ENCODE peak calls at places on chromosomes 12 and 14, in seven cellular contexts. One of them, this sample, is unnamed.

GRCh38 chr12:104668274-104668718 is 211.5 kb downstream of the CHST11 start:
- DNase-seq in HFF-Myc: no peak
- DNase-seq in fibroblast of lung: peak; percentile 68
- DNase-seq in AG09319: no peak
- DNase-seq in cardiac muscle cell: peak; percentile 86
- DNase-seq in endothelial cell: no peak
- DNase-seq in hepatocyte: peak; percentile 74
- DNase-seq in this sample: no peak

GRCh38 chr14:63727231-63727735 is 582 bp downstream of the SGPP1 start:
- DNase-seq in hepatocyte: peak; percentile 66
- DNase-seq in HFF-Myc: no peak
- DNase-seq in fibroblast of lung: peak; percentile 42
- DNase-seq in endothelial cell: peak; percentile 57
- DNase-seq in cardiac muscle cell: peak; percentile 67
- DNase-seq in AG09319: no peak
- DNase-seq in this sample: peak; percentile 34

GRCh38 chr14:99571303-99571986 is 32.6 kb downstream of the CCDC85C start:
- DNase-seq in cardiac muscle cell: no peak
- DNase-seq in HFF-Myc: no peak
- DNase-seq in hepatocyte: no peak
- DNase-seq in endothelial cell: no peak
- DNase-seq in fibroblast of lung: no peak
- DNase-seq in AG09319: no peak
- DNase-seq in this sample: no peak

GRCh38 chr12:67720383-67720856 is 71.9 kb downstream of the DYRK2 start:
- DNase-seq in endothelial cell: no peak
- DNase-seq in AG09319: peak; percentile 57
- DNase-seq in cardiac muscle cell: peak; percentile 38
- DNase-seq in HFF-Myc: peak; percentile 97
- DNase-seq in fibroblast of lung: peak; percentile 69
- DNase-seq in hepatocyte: peak; percentile 35
- DNase-seq in this sample: no peak

GRCh38 chr14:95043732-95044462 is 113.4 kb downstream of the DICER1 start:
- DNase-seq in hepatocyte: no peak
- DNase-seq in fibroblast of lung: no peak
- DNase-seq in HFF-Myc: no peak
- DNase-seq in AG09319: no peak
- DNase-seq in cardiac muscle cell: no peak
- DNase-seq in endothelial cell: no peak
- DNase-seq in this sample: no peak

GRCh38 chr12:45732250-45732649 is 2.7 kb downstream of the ARID2 start:
- DNase-seq in fibroblast of lung: peak; percentile 23
- DNase-seq in cardiac muscle cell: no peak
- DNase-seq in hepatocyte: no peak
- DNase-seq in HFF-Myc: no peak
- DNase-seq in AG09319: no peak
- DNase-seq in endothelial cell: no peak
- DNase-seq in this sample: no peak

GRCh38 chr14:54709444-54709843 is 142.5 kb downstream of the SAMD4A start:
- DNase-seq in AG09319: no peak
- DNase-seq in HFF-Myc: no peak
- DNase-seq in endothelial cell: no peak
- DNase-seq in hepatocyte: no peak
- DNase-seq in fibroblast of lung: no peak
- DNase-seq in cardiac muscle cell: no peak
- DNase-seq in this sample: no peak

GRCh38 chr14:63877594-63877993 is 24.8 kb downstream of the SYNE2 start:
- DNase-seq in cardiac muscle cell: no peak
- DNase-seq in HFF-Myc: no peak
- DNase-seq in hepatocyte: no peak
- DNase-seq in fibroblast of lung: no peak
- DNase-seq in endothelial cell: no peak
- DNase-seq in AG09319: no peak
- DNase-seq in this sample: no peak

GRCh38 chr12:27333311-27334009 is 824 bp downstream of the BMAL2 start:
- DNase-seq in fibroblast of lung: no peak
- DNase-seq in endothelial cell: peak; percentile 28
- DNase-seq in AG09319: no peak
- DNase-seq in hepatocyte: peak; percentile 58
- DNase-seq in cardiac muscle cell: no peak
- DNase-seq in HFF-Myc: no peak
- DNase-seq in this sample: no peak

GRCh38 chr14:74144789-74145188 is 60.0 kb downstream of the LIN52 start:
- DNase-seq in hepatocyte: peak; percentile 36
- DNase-seq in endothelial cell: no peak
- DNase-seq in fibroblast of lung: no peak
- DNase-seq in cardiac muscle cell: no peak
- DNase-seq in HFF-Myc: no peak
- DNase-seq in AG09319: no peak
- DNase-seq in this sample: no peak

GRCh38 chr14:60723218-60724079 is 702 bp downstream of the SIX4 start:
- DNase-seq in HFF-Myc: no peak
- DNase-seq in hepatocyte: peak; percentile 65
- DNase-seq in endothelial cell: peak; percentile 56
- DNase-seq in AG09319: no peak
- DNase-seq in cardiac muscle cell: peak; percentile 66
- DNase-seq in fibroblast of lung: peak; percentile 62
- DNase-seq in this sample: no peak

GRCh38 chr14:53619625-53620324 is 336.9 kb downstream of the BMP4 start:
- DNase-seq in AG09319: no peak
- DNase-seq in hepatocyte: no peak
- DNase-seq in fibroblast of lung: peak; percentile 56
- DNase-seq in cardiac muscle cell: peak; percentile 63
- DNase-seq in HFF-Myc: no peak
- DNase-seq in endothelial cell: no peak
- DNase-seq in this sample: no peak

GRCh38 chr14:67955241-67955640 is 135.7 kb downstream of the RAD51B start:
- DNase-seq in endothelial cell: no peak
- DNase-seq in cardiac muscle cell: no peak
- DNase-seq in HFF-Myc: no peak
- DNase-seq in fibroblast of lung: no peak
- DNase-seq in AG09319: no peak
- DNase-seq in hepatocyte: no peak
- DNase-seq in this sample: no peak

GRCh38 chr12:124854637-124855184 is 9.0 kb downstream of the SCARB1 start:
- DNase-seq in cardiac muscle cell: no peak
- DNase-seq in hepatocyte: no peak
- DNase-seq in endothelial cell: no peak
- DNase-seq in fibroblast of lung: no peak
- DNase-seq in AG09319: no peak
- DNase-seq in HFF-Myc: no peak
- DNase-seq in this sample: no peak

GRCh38 chr12:4604684-4605193 is 42.7 kb downstream of the DYRK4 start:
- DNase-seq in AG09319: peak; percentile 70
- DNase-seq in fibroblast of lung: peak; percentile 91
- DNase-seq in cardiac muscle cell: peak; percentile 92
- DNase-seq in hepatocyte: peak; percentile 92
- DNase-seq in HFF-Myc: peak; percentile 72
- DNase-seq in endothelial cell: peak; percentile 63
- DNase-seq in this sample: peak; percentile 46

GRCh38 chr12:76872415-76872814 is 6.4 kb downstream of the CSRP2 start:
- DNase-seq in fibroblast of lung: no peak
- DNase-seq in AG09319: no peak
- DNase-seq in HFF-Myc: no peak
- DNase-seq in cardiac muscle cell: no peak
- DNase-seq in hepatocyte: no peak
- DNase-seq in endothelial cell: no peak
- DNase-seq in this sample: no peak

GRCh38 chr12:1873531-1874149 is 44.8 kb downstream of the CACNA2D4 start:
- DNase-seq in fibroblast of lung: no peak
- DNase-seq in HFF-Myc: no peak
- DNase-seq in cardiac muscle cell: no peak
- DNase-seq in hepatocyte: peak; percentile 2
- DNase-seq in AG09319: no peak
- DNase-seq in endothelial cell: no peak
- DNase-seq in this sample: no peak

GRCh38 chr12:58416211-58416610 is 474.8 kb downstream of the ATP23 start:
- DNase-seq in hepatocyte: peak; percentile 54
- DNase-seq in HFF-Myc: peak; percentile 56
- DNase-seq in endothelial cell: no peak
- DNase-seq in cardiac muscle cell: peak; percentile 85
- DNase-seq in AG09319: no peak
- DNase-seq in fibroblast of lung: peak; percentile 76
- DNase-seq in this sample: no peak

GRCh38 chr14:22460461-22461195 is 128.4 kb downstream of the DAD1 start:
- DNase-seq in endothelial cell: no peak
- DNase-seq in fibroblast of lung: peak; percentile 21
- DNase-seq in HFF-Myc: no peak
- DNase-seq in AG09319: no peak
- DNase-seq in cardiac muscle cell: peak; percentile 40
- DNase-seq in hepatocyte: no peak
- DNase-seq in this sample: no peak

GRCh38 chr14:68682166-68683103 is 110.4 kb downstream of the ZFP36L1 start:
- DNase-seq in hepatocyte: peak; percentile 71
- DNase-seq in AG09319: peak; percentile 97
- DNase-seq in HFF-Myc: peak; percentile 98
- DNase-seq in fibroblast of lung: peak; percentile 97
- DNase-seq in endothelial cell: no peak
- DNase-seq in cardiac muscle cell: peak; percentile 98
- DNase-seq in this sample: no peak

GRCh38 chr14:65824285-65824977 is 411.9 kb downstream of the FUT8 start:
- DNase-seq in AG09319: peak; percentile 40
- DNase-seq in HFF-Myc: peak; percentile 37
- DNase-seq in cardiac muscle cell: peak; percentile 82
- DNase-seq in endothelial cell: peak; percentile 65
- DNase-seq in hepatocyte: peak; percentile 85
- DNase-seq in fibroblast of lung: peak; percentile 81
- DNase-seq in this sample: no peak

GRCh38 chr12:122989874-122990400 is 9.5 kb downstream of the ARL6IP4 start:
- DNase-seq in fibroblast of lung: no peak
- DNase-seq in AG09319: no peak
- DNase-seq in hepatocyte: no peak
- DNase-seq in HFF-Myc: no peak
- DNase-seq in endothelial cell: no peak
- DNase-seq in cardiac muscle cell: no peak
- DNase-seq in this sample: no peak

GRCh38 chr12:122988036-122988435 is 7.6 kb downstream of the ARL6IP4 start:
- DNase-seq in fibroblast of lung: no peak
- DNase-seq in cardiac muscle cell: no peak
- DNase-seq in AG09319: no peak
- DNase-seq in hepatocyte: no peak
- DNase-seq in endothelial cell: no peak
- DNase-seq in HFF-Myc: no peak
- DNase-seq in this sample: no peak

GRCh38 chr12:122987086-122987951 is 6.8 kb downstream of the ARL6IP4 start:
- DNase-seq in HFF-Myc: no peak
- DNase-seq in cardiac muscle cell: no peak
- DNase-seq in fibroblast of lung: no peak
- DNase-seq in endothelial cell: no peak
- DNase-seq in AG09319: no peak
- DNase-seq in hepatocyte: no peak
- DNase-seq in this sample: no peak

GRCh38 chr12:122989443-122989839 is 9.0 kb downstream of the ARL6IP4 start:
- DNase-seq in AG09319: no peak
- DNase-seq in hepatocyte: no peak
- DNase-seq in endothelial cell: no peak
- DNase-seq in fibroblast of lung: no peak
- DNase-seq in cardiac muscle cell: no peak
- DNase-seq in HFF-Myc: no peak
- DNase-seq in this sample: no peak

GRCh38 chr12:122988612-122989442 is 8.3 kb downstream of the ARL6IP4 start:
- DNase-seq in fibroblast of lung: no peak
- DNase-seq in HFF-Myc: no peak
- DNase-seq in cardiac muscle cell: no peak
- DNase-seq in endothelial cell: no peak
- DNase-seq in hepatocyte: no peak
- DNase-seq in AG09319: no peak
- DNase-seq in this sample: no peak
- TF ChIP-seq CTCF in fibroblast of lung: no peak
- TF ChIP-seq CTCF in HFF-Myc: no peak
- TF ChIP-seq CTCF in cardiac muscle cell: no peak
- TF ChIP-seq CTCF in endothelial cell: no peak
- TF ChIP-seq CTCF in hepatocyte: no peak
- TF ChIP-seq CTCF in AG09319: no peak
- TF ChIP-seq CTCF in this sample: no peak

GRCh38 chr14:96309907-96310330 is 53.2 kb downstream of the ATG2B start:
- DNase-seq in cardiac muscle cell: no peak
- DNase-seq in AG09319: no peak
- DNase-seq in endothelial cell: no peak
- DNase-seq in hepatocyte: peak; percentile 24
- DNase-seq in HFF-Myc: no peak
- DNase-seq in fibroblast of lung: peak; percentile 19
- DNase-seq in this sample: no peak
- TF ChIP-seq CTCF in cardiac muscle cell: no peak
- TF ChIP-seq CTCF in AG09319: no peak
- TF ChIP-seq CTCF in endothelial cell: no peak
- TF ChIP-seq CTCF in hepatocyte: peak; percentile 17
- TF ChIP-seq CTCF in HFF-Myc: no peak
- TF ChIP-seq CTCF in fibroblast of lung: no peak
- TF ChIP-seq CTCF in this sample: no peak

GRCh38 chr14:101844219-101844618 is 82.7 kb downstream of the PPP2R5C start:
- DNase-seq in HFF-Myc: no peak
- DNase-seq in endothelial cell: no peak
- DNase-seq in cardiac muscle cell: no peak
- DNase-seq in hepatocyte: no peak
- DNase-seq in fibroblast of lung: no peak
- DNase-seq in AG09319: no peak
- DNase-seq in this sample: no peak

GRCh38 chr14:101843038-101843437 is 81.5 kb downstream of the PPP2R5C start:
- DNase-seq in cardiac muscle cell: no peak
- DNase-seq in fibroblast of lung: no peak
- DNase-seq in hepatocyte: no peak
- DNase-seq in AG09319: no peak
- DNase-seq in HFF-Myc: no peak
- DNase-seq in endothelial cell: no peak
- DNase-seq in this sample: no peak

GRCh38 chr14:101844752-101845151 is 83.2 kb downstream of the PPP2R5C start:
- DNase-seq in endothelial cell: no peak
- DNase-seq in fibroblast of lung: no peak
- DNase-seq in hepatocyte: no peak
- DNase-seq in AG09319: no peak
- DNase-seq in cardiac muscle cell: no peak
- DNase-seq in HFF-Myc: no peak
- DNase-seq in this sample: no peak

GRCh38 chr14:101845496-101845895 is 84.0 kb downstream of the PPP2R5C start:
- DNase-seq in AG09319: no peak
- DNase-seq in fibroblast of lung: no peak
- DNase-seq in cardiac muscle cell: no peak
- DNase-seq in hepatocyte: no peak
- DNase-seq in HFF-Myc: no peak
- DNase-seq in endothelial cell: no peak
- DNase-seq in this sample: no peak

DNA sequence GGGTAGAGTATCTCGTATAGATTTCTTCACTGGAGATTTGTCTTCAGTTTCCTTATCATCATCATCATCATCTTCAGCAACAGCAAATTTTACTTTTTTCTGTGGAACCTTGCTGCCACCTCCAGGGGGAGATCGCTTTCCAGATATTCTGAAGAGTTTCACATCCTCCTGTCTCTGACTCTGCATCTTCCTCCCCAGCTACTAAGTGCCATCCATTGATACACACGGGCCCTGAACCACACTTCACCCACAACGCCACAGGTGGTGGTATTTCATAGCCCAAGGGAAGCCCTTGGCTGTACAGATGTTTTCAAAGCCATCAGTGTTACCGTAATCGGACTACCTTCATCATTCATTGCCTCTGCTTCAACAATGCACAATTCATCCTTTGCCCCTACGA is 82.2 kb downstream of the PPP2R5C start:
- DNase-seq in AG09319: no peak
- DNase-seq in HFF-Myc: no peak
- DNase-seq in fibroblast of lung: peak; percentile 11
- DNase-seq in hepatocyte: no peak
- DNase-seq in endothelial cell: no peak
- DNase-seq in cardiac muscle cell: no peak
- DNase-seq in this sample: no peak
- TF ChIP-seq CTCF in AG09319: peak; percentile 13
- TF ChIP-seq CTCF in HFF-Myc: peak; percentile 34
- TF ChIP-seq CTCF in fibroblast of lung: peak; percentile 45
- TF ChIP-seq CTCF in hepatocyte: peak; percentile 20
- TF ChIP-seq CTCF in endothelial cell: peak; percentile 32
- TF ChIP-seq CTCF in cardiac muscle cell: no peak
- TF ChIP-seq CTCF in this sample: no peak

GRCh38 chr14:77119852-77120251 is 21.7 kb downstream of the ZDHHC22 start:
- DNase-seq in hepatocyte: no peak
- DNase-seq in HFF-Myc: no peak
- DNase-seq in endothelial cell: no peak
- DNase-seq in cardiac muscle cell: no peak
- DNase-seq in fibroblast of lung: no peak
- DNase-seq in AG09319: no peak
- DNase-seq in this sample: no peak
- TF ChIP-seq CTCF in hepatocyte: no peak
- TF ChIP-seq CTCF in HFF-Myc: no peak
- TF ChIP-seq CTCF in endothelial cell: no peak
- TF ChIP-seq CTCF in cardiac muscle cell: no peak
- TF ChIP-seq CTCF in fibroblast of lung: no peak
- TF ChIP-seq CTCF in AG09319: no peak
- TF ChIP-seq CTCF in this sample: no peak